ENCODE peak calls at places on chromosome 12, in seven cellular contexts. V is right lobe of liver; M is heart right ventricle; R is NT2/D1; A is activated CD4-positive, alpha-beta T cell treated with anti-CD3 and anti-CD28 coated beads for 1 hour; I is sciatic nerve; Z is NCI-H524. U is an unnamed sample.
A peak's percentile ranks its signal among the peaks of the same experiment; 100 is the strongest.

GRCh38 chr12:9992296-9992695 is 6.6 kb downstream of the CLEC1B start:
- DNase-seq in V (no peak), M (no peak), R (no peak), A (no peak), I (no peak), Z (no peak), U (no peak)

GRCh38 chr12:109641422-109641821 is 67.8 kb downstream of the MVK start:
- DNase-seq in V (no peak), M (no peak), R (no peak), A (no peak), I (no peak), Z (no peak), U (no peak)

GRCh38 chr12:100827901-100828520 is 33.4 kb downstream of the ANO4 start:
- DNase-seq in V (no peak), M (no peak), R (peak; percentile 36), A (no peak), I (no peak), Z (peak; percentile 22), U (no peak)

GRCh38 chr12:91890742-91891141 is 254.9 kb downstream of the BTG1 start:
- DNase-seq in V (no peak), M (no peak), R (no peak), A (no peak), I (no peak), Z (no peak), U (no peak)

GRCh38 chr12:121189887-121190155 is 20.1 kb upstream of the P2RX4 start:
- DNase-seq in V (no peak), M (no peak), R (no peak), A (no peak), I (no peak), Z (no peak), U (no peak)

GRCh38 chr12:51827925-51828818 is 20.3 kb downstream of the FIGNL2 start:
- DNase-seq in V (no peak), M (no peak), R (no peak), A (no peak), I (no peak), Z (no peak), U (no peak)

GRCh38 chr12:26668847-26669246 is 164.1 kb downstream of the ITPR2 start:
- DNase-seq in V (peak; percentile 51), M (no peak), R (no peak), A (no peak), I (no peak), Z (no peak), U (no peak)

GRCh38 chr12:96195845-96196451 is 1.8 kb downstream of the ELK3 start:
- DNase-seq in V (peak; percentile 42), M (no peak), R (peak; percentile 38), A (no peak), I (no peak), Z (peak; percentile 13), U (peak; percentile 74)

GRCh38 chr12:127773520-127773919 is 493.4 kb upstream of the TMEM132C start:
- DNase-seq in V (no peak), M (no peak), R (peak; percentile 43), A (no peak), I (no peak), Z (peak; percentile 70), U (no peak)

GRCh38 chr12:47832263-47832933 is 12.7 kb upstream of the HDAC7 start:
- DNase-seq in V (no peak), M (no peak), R (no peak), A (no peak), I (no peak), Z (no peak), U (no peak)

GRCh38 chr12:124130717-124131670 is 158.0 kb downstream of the ZNF664 start:
- DNase-seq in V (peak; percentile 59), M (no peak), R (no peak), A (no peak), I (no peak), Z (no peak), U (no peak)

GRCh38 chr12:49111206-49111605 is 559 bp upstream of the LMBR1L start:
- DNase-seq in V (no peak), M (no peak), R (no peak), A (no peak), I (no peak), Z (no peak), U (no peak)

GRCh38 chr12:115771065-115771464 is 506.4 kb downstream of the MED13L start:
- DNase-seq in V (no peak), M (no peak), R (no peak), A (no peak), I (no peak), Z (no peak), U (no peak)

GRCh38 chr12:95545731-95546490 is 5.4 kb downstream of the USP44 start:
- DNase-seq in V (no peak), M (no peak), R (no peak), A (no peak), I (no peak), Z (no peak), U (no peak)

GRCh38 chr12:4221157-4221556 is 52.4 kb upstream of the CCND2 start:
- DNase-seq in V (no peak), M (no peak), R (no peak), A (no peak), I (no peak), Z (no peak), U (no peak)

GRCh38 chr12:71046215-71046614 is 111.6 kb downstream of the TSPAN8 start:
- DNase-seq in V (no peak), M (no peak), R (no peak), A (no peak), I (no peak), Z (no peak), U (no peak)

GRCh38 chr12:120260607-120261006 is 4.9 kb downstream of the PXN start:
- DNase-seq in V (no peak), M (no peak), R (no peak), A (no peak), I (no peak), Z (no peak), U (no peak)

GRCh38 chr12:49019435-49020317 is 1.1 kb upstream of the PRKAG1 start:
- DNase-seq in V (no peak), M (no peak), R (no peak), A (no peak), I (no peak), Z (no peak), U (peak; percentile 78)

GRCh38 chr12:77388611-77389265 is 323.4 kb upstream of the E2F7 start:
- DNase-seq in V (no peak), M (no peak), R (no peak), A (no peak), I (no peak), Z (no peak), U (no peak)

GRCh38 chr12:14545144-14546124 is 22.2 kb downstream of the PLBD1 start:
- DNase-seq in V (no peak), M (no peak), R (no peak), A (no peak), I (no peak), Z (no peak), U (no peak)

U was measured in coronary artery.